ENCODE peak calls at places on chromosomes 1 and 21, in ten cellular contexts. H is breast epithelium, D is progenitor cell of endocrine pancreas, F is adrenal gland, J is cardiac muscle cell, T is AG10803, Y is heart left ventricle, Z is neural crest cell, A is thoracic aorta, U is brain microvascular endothelial cell. B is an unnamed sample.

GRCh38 chr1:19433610-19433999 is 51.7 kb downstream of the CAPZB start:
- DNase-seq in H (no peak), D (no peak), F (no peak), J (no peak), T (no peak), Y (no peak), Z (no peak), A (no peak), U (no peak), B (no peak)

GRCh38 chr1:155324717-155325595 is 4.3 kb downstream of the RUSC1 start:
- DNase-seq in H (peak; percentile 69), D (peak; percentile 44), F (peak; percentile 73), J (peak; percentile 44), T (peak; percentile 36), Y (peak; percentile 51), Z (peak; percentile 56), A (no peak), U (peak; percentile 36), B (peak; percentile 24)

GRCh38 chr1:183353597-183353996 is 64.6 kb downstream of the NMNAT2 start:
- DNase-seq in H (no peak), D (no peak), F (no peak), J (no peak), T (no peak), Y (no peak), Z (no peak), A (no peak), U (no peak), B (no peak)

GRCh38 chr1:36573445-36573844 is 90.7 kb upstream of the CSF3R start:
- DNase-seq in H (no peak), D (no peak), F (no peak), J (no peak), T (no peak), Y (no peak), Z (no peak), A (no peak), U (no peak), B (no peak)

GRCh38 chr1:244316407-244316806 is 135.3 kb downstream of the ADSS2 start:
- DNase-seq in H (no peak), D (no peak), F (no peak), J (no peak), T (peak; percentile 68), Y (no peak), Z (no peak), A (no peak), U (no peak), B (peak; percentile 35)

GRCh38 chr1:222654849-222655248 is 37.0 kb downstream of the MIA3 start:
- DNase-seq in H (no peak), D (no peak), F (peak; percentile 57), J (peak; percentile 66), T (peak; percentile 38), Y (peak; percentile 37), Z (no peak), A (no peak), U (peak; percentile 28), B (peak; percentile 7)

GRCh38 chr1:87393437-87394085 is 64.9 kb downstream of the LMO4 start:
- DNase-seq in H (no peak), D (no peak), F (no peak), J (no peak), T (no peak), Y (no peak), Z (no peak), A (no peak), U (no peak), B (no peak)

GRCh38 chr21:36861595-36861883 is 104.9 kb downstream of the HLCS start:
- DNase-seq in H (no peak), D (no peak), F (no peak), J (no peak), T (no peak), Y (no peak), Z (no peak), A (no peak), U (no peak), B (no peak)

GRCh38 chr21:36691539-36692124 is 7.3 kb upstream of the SIM2 start:
- DNase-seq in H (no peak), D (no peak), F (no peak), J (no peak), T (no peak), Y (no peak), Z (no peak), A (no peak), U (no peak), B (no peak)

GRCh38 chr1:16145030-16145987 is 10.6 kb downstream of the EPHA2 start:
- DNase-seq in H (peak; percentile 83), D (no peak), F (peak; percentile 93), J (peak; percentile 92), T (peak; percentile 87), Y (peak; percentile 90), Z (no peak), A (peak; percentile 64), U (peak; percentile 93), B (peak; percentile 87)

GRCh38 chr1:46603481-46603857 is 599 bp downstream of the MKNK1 start:
- DNase-seq in H (no peak), D (no peak), F (no peak), J (no peak), T (no peak), Y (no peak), Z (no peak), A (no peak), U (no peak), B (no peak)

GRCh38 chr1:51516639-51517158 is 2.4 kb downstream of the EPS15 start:
- DNase-seq in H (no peak), D (no peak), F (no peak), J (peak; percentile 16), T (no peak), Y (no peak), Z (no peak), A (no peak), U (peak; percentile 35), B (peak; percentile 22)

GRCh38 chr1:179976970-179977651 is 22.5 kb downstream of the CEP350 start:
- DNase-seq in H (no peak), D (no peak), F (no peak), J (peak; percentile 11), T (no peak), Y (no peak), Z (no peak), A (no peak), U (no peak), B (no peak)

GRCh38 chr1:36731226-36732037 is 248.7 kb upstream of the CSF3R start:
- DNase-seq in H (no peak), D (no peak), F (no peak), J (no peak), T (no peak), Y (no peak), Z (no peak), A (no peak), U (no peak), B (no peak)

GRCh38 chr1:19644761-19645543 is 841 bp downstream of the NBL1 start:
- DNase-seq in H (no peak), D (no peak), F (no peak), J (no peak), T (no peak), Y (peak; percentile 46), Z (peak; percentile 35), A (no peak), U (no peak), B (no peak)

GRCh38 chr21:33078907-33079582 is 9.1 kb downstream of the OLIG1 start:
- DNase-seq in H (no peak), D (no peak), F (no peak), J (peak; percentile 28), T (peak; percentile 41), Y (no peak), Z (no peak), A (no peak), U (peak; percentile 72), B (peak; percentile 38)

GRCh38 chr1:119136401-119136800 is 4.1 kb downstream of the WARS2 start:
- DNase-seq in H (no peak), D (no peak), F (no peak), J (peak; percentile 42), T (peak; percentile 83), Y (no peak), Z (no peak), A (no peak), U (no peak), B (peak; percentile 64)

GRCh38 chr1:83905315-83905907 is 93.5 kb downstream of the TTLL7 start:
- DNase-seq in H (no peak), D (no peak), F (no peak), J (peak; percentile 46), T (peak; percentile 13), Y (no peak), Z (no peak), A (no peak), U (peak; percentile 16), B (peak; percentile 50)

GRCh38 chr1:160256396-160257046 is 5.8 kb downstream of the DCAF8 start:
- DNase-seq in H (no peak), D (no peak), F (no peak), J (peak; percentile 91), T (peak; percentile 80), Y (no peak), Z (no peak), A (no peak), U (peak; percentile 65), B (peak; percentile 80)

GRCh38 chr1:35850716-35851115 is 32.3 kb upstream of the AGO1 start:
- DNase-seq in H (no peak), D (no peak), F (no peak), J (no peak), T (no peak), Y (no peak), Z (no peak), A (no peak), U (no peak), B (no peak)

GRCh38 chr1:105437847-105438246 is 1618.6 kb upstream of the PRMT6 start:
- DNase-seq in H (no peak), D (no peak), F (no peak), J (no peak), T (no peak), Y (no peak), Z (no peak), A (no peak), U (no peak), B (no peak)

GRCh38 chr1:203056516-203056915 is 29.3 kb downstream of the MYOG start:
- DNase-seq in H (no peak), D (no peak), F (no peak), J (no peak), T (no peak), Y (no peak), Z (no peak), A (no peak), U (no peak), B (no peak)
- TF ChIP-seq CTCF in H (no peak), D (no peak), F (no peak), J (no peak), T (no peak), Y (no peak), Z (no peak), A (no peak), U (peak; percentile 26), B (no peak)

GRCh38 chr1:79380078-79380477 is 373.5 kb upstream of the ADGRL4 start:
- DNase-seq in H (no peak), D (no peak), F (no peak), J (no peak), T (no peak), Y (no peak), Z (no peak), A (no peak), U (no peak), B (no peak)
- TF ChIP-seq CTCF in H (no peak), D (no peak), F (no peak), J (no peak), T (no peak), Y (no peak), Z (no peak), A (no peak), U (no peak), B (no peak)

GRCh38 chr21:26845066-26845749 is at the start of gene ADAMTS1:
- DNase-seq in H (peak; percentile 87), D (peak; percentile 80), F (peak; percentile 79), J (peak; percentile 96), T (peak; percentile 91), Y (peak; percentile 93), Z (peak; percentile 94), A (peak; percentile 77), U (peak; percentile 75), B (peak; percentile 96)
- TF ChIP-seq CTCF in H (no peak), D (peak; percentile 50), F (no peak), J (peak; percentile 2), T (peak; percentile 26), Y (peak; percentile 41), Z (peak; percentile 1), A (no peak), U (peak; percentile 28), B (peak; percentile 20)

GRCh38 chr1:154218545-154218944 is 2.2 kb upstream of the UBAP2L start:
- DNase-seq in H (no peak), D (no peak), F (no peak), J (no peak), T (no peak), Y (no peak), Z (no peak), A (no peak), U (no peak), B (no peak)
- TF ChIP-seq CTCF in H (no peak), D (no peak), F (no peak), J (no peak), T (no peak), Y (no peak), Z (no peak), A (no peak), U (no peak), B (no peak)

B was measured in fibroblast of the aortic adventitia.